ENCODE peak calls at places on chromosomes 12 and 14, in six cellular contexts. One of them, this sample, is unnamed.

GRCh38 chr12:6267007-6267721 is 43.3 kb upstream of the PLEKHG6 start:
- DNase-seq in ovary: no peak
- DNase-seq in uterus: no peak
- DNase-seq in GM23338: no peak
- DNase-seq in foreskin fibroblast: peak
- DNase-seq in endothelial cell of umbilical vein: no peak
- DNase-seq in this sample: no peak

GRCh38 chr14:44700184-44700583 is 193.1 kb upstream of the FSCB start:
- DNase-seq in ovary: no peak
- DNase-seq in uterus: no peak
- DNase-seq in GM23338: no peak
- DNase-seq in foreskin fibroblast: no peak
- DNase-seq in endothelial cell of umbilical vein: no peak
- DNase-seq in this sample: peak

GRCh38 chr14:60839057-60839456 is 104.5 kb downstream of the MNAT1 start:
- DNase-seq in ovary: no peak
- DNase-seq in uterus: no peak
- DNase-seq in GM23338: no peak
- DNase-seq in foreskin fibroblast: no peak
- DNase-seq in endothelial cell of umbilical vein: no peak
- DNase-seq in this sample: no peak

GRCh38 chr12:118315821-118316220 is 56.9 kb downstream of the TAOK3 start:
- DNase-seq in ovary: no peak
- DNase-seq in uterus: no peak
- DNase-seq in GM23338: no peak
- DNase-seq in foreskin fibroblast: no peak
- DNase-seq in endothelial cell of umbilical vein: no peak
- DNase-seq in this sample: no peak

GRCh38 chr14:37745657-37746056 is 150.2 kb downstream of the TTC6 start:
- DNase-seq in ovary: no peak
- DNase-seq in uterus: no peak
- DNase-seq in GM23338: no peak
- DNase-seq in foreskin fibroblast: no peak
- DNase-seq in endothelial cell of umbilical vein: no peak
- DNase-seq in this sample: no peak

GRCh38 chr12:62256408-62257079 is 3.7 kb upstream of the USP15 start:
- DNase-seq in ovary: peak
- DNase-seq in uterus: no peak
- DNase-seq in GM23338: no peak
- DNase-seq in foreskin fibroblast: no peak
- DNase-seq in endothelial cell of umbilical vein: peak
- DNase-seq in this sample: peak

GRCh38 chr12:112971248-112971647 is 7.1 kb upstream of the OAS2 start:
- DNase-seq in ovary: no peak
- DNase-seq in uterus: no peak
- DNase-seq in GM23338: no peak
- DNase-seq in foreskin fibroblast: no peak
- DNase-seq in endothelial cell of umbilical vein: peak
- DNase-seq in this sample: no peak

GRCh38 chr12:19390208-19390607 is 49.1 kb upstream of the AEBP2 start:
- DNase-seq in ovary: no peak
- DNase-seq in uterus: peak
- DNase-seq in GM23338: no peak
- DNase-seq in foreskin fibroblast: no peak
- DNase-seq in endothelial cell of umbilical vein: no peak
- DNase-seq in this sample: no peak

GRCh38 chr14:75267141-75267601 is 11.5 kb upstream of the FOS start:
- DNase-seq in ovary: no peak
- DNase-seq in uterus: no peak
- DNase-seq in GM23338: peak
- DNase-seq in foreskin fibroblast: peak
- DNase-seq in endothelial cell of umbilical vein: peak
- DNase-seq in this sample: no peak

GRCh38 chr12:6770600-6770999 is 1.7 kb upstream of the LAG3 start:
- DNase-seq in ovary: no peak
- DNase-seq in uterus: no peak
- DNase-seq in GM23338: no peak
- DNase-seq in foreskin fibroblast: no peak
- DNase-seq in endothelial cell of umbilical vein: no peak
- DNase-seq in this sample: no peak

GRCh38 chr14:76887196-76887595 is 61.0 kb downstream of the LRRC74A start:
- DNase-seq in ovary: no peak
- DNase-seq in uterus: no peak
- DNase-seq in GM23338: no peak
- DNase-seq in foreskin fibroblast: no peak
- DNase-seq in endothelial cell of umbilical vein: no peak
- DNase-seq in this sample: peak

GRCh38 chr14:72782182-72782508 is 111.8 kb downstream of the DPF3 start:
- DNase-seq in ovary: no peak
- DNase-seq in uterus: no peak
- DNase-seq in GM23338: no peak
- DNase-seq in foreskin fibroblast: no peak
- DNase-seq in endothelial cell of umbilical vein: no peak
- DNase-seq in this sample: no peak

GRCh38 chr12:42790761-42791151 is 201.2 kb upstream of the PRICKLE1 start:
- DNase-seq in ovary: no peak
- DNase-seq in uterus: no peak
- DNase-seq in GM23338: no peak
- DNase-seq in foreskin fibroblast: peak
- DNase-seq in endothelial cell of umbilical vein: peak
- DNase-seq in this sample: peak

GRCh38 chr12:14961466-14962155 is at the start of gene ARHGDIB:
- DNase-seq in ovary: no peak
- DNase-seq in uterus: no peak
- DNase-seq in GM23338: peak
- DNase-seq in foreskin fibroblast: peak
- DNase-seq in endothelial cell of umbilical vein: peak
- DNase-seq in this sample: no peak

GRCh38 chr12:89087149-89087834 is 265.0 kb downstream of the DUSP6 start:
- DNase-seq in ovary: no peak
- DNase-seq in uterus: no peak
- DNase-seq in GM23338: peak
- DNase-seq in foreskin fibroblast: no peak
- DNase-seq in endothelial cell of umbilical vein: peak
- DNase-seq in this sample: no peak

GRCh38 chr12:132143328-132144071 is 619 bp downstream of the DDX51 start:
- DNase-seq in ovary: no peak
- DNase-seq in uterus: peak
- DNase-seq in GM23338: peak
- DNase-seq in foreskin fibroblast: no peak
- DNase-seq in endothelial cell of umbilical vein: no peak
- DNase-seq in this sample: no peak

GRCh38 chr12:104694711-104695110 is 238.0 kb downstream of the CHST11 start:
- DNase-seq in ovary: no peak
- DNase-seq in uterus: no peak
- DNase-seq in GM23338: no peak
- DNase-seq in foreskin fibroblast: no peak
- DNase-seq in endothelial cell of umbilical vein: no peak
- DNase-seq in this sample: no peak

GRCh38 chr12:52182898-52183543 is 8.8 kb downstream of the KRT80 start:
- DNase-seq in ovary: no peak
- DNase-seq in uterus: no peak
- DNase-seq in GM23338: peak
- DNase-seq in foreskin fibroblast: no peak
- DNase-seq in endothelial cell of umbilical vein: no peak
- DNase-seq in this sample: no peak

GRCh38 chr12:25496098-25496587 is 56.9 kb downstream of the LMNTD1 start:
- DNase-seq in ovary: no peak
- DNase-seq in uterus: no peak
- DNase-seq in GM23338: no peak
- DNase-seq in foreskin fibroblast: peak
- DNase-seq in endothelial cell of umbilical vein: peak
- DNase-seq in this sample: no peak

GRCh38 chr12:53299101-53299453 is 418 bp upstream of the MYG1 start:
- DNase-seq in ovary: no peak
- DNase-seq in uterus: no peak
- DNase-seq in GM23338: no peak
- DNase-seq in foreskin fibroblast: peak
- DNase-seq in endothelial cell of umbilical vein: peak
- DNase-seq in this sample: peak

GRCh38 chr12:4997939-4998338 is 45.7 kb upstream of the KCNA5 start:
- DNase-seq in ovary: no peak
- DNase-seq in uterus: peak
- DNase-seq in GM23338: no peak
- DNase-seq in foreskin fibroblast: peak
- DNase-seq in endothelial cell of umbilical vein: peak
- DNase-seq in this sample: peak

DNA sequence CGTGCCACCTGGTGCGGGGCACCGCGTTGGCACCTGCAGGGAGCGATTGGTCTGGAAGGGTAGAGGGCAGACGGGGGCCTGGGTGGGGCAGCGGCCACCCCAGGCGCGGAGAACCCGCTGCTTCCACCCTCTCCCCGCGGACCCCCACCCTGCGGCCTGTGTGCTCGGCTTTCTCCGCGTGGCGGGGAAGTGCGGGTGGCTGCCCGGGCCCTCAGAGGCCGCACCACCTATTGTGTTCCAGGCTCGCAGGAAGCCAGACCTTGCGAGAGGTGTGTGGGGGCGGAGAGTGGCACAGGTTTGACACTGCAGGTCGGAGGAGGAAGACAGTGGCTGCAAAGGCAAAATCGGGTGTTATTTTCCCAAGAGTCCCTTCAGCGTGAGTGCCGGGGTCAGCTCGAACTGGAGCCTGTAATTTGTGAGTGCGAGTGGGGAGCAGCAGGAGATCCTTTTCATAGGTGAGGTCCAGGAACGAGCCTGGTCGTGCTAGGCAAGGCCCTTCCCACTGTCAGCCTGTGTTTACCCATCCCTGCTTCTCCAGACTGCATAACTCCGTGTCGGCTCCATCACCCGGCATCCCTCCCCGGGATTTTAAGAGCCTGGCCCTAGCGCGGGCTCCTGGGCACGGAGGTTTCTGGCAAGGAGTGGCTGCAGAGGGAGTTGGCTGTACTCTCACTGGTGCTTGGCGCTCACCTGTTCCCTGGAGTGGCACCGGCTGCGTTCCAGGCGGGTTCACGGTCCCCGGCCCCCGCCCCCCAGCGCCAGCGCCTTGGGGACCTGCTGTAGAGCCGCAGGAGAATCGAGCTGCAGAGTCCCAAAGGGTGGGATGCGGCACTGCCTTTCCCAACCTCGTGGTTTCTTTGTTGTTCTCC is 930 bp downstream of the TBC1D30 start:
- DNase-seq in ovary: no peak
- DNase-seq in uterus: no peak
- DNase-seq in GM23338: peak
- DNase-seq in foreskin fibroblast: no peak
- DNase-seq in endothelial cell of umbilical vein: no peak
- DNase-seq in this sample: no peak
- H3K4me3 ChIP-seq in ovary: peak
- H3K4me3 ChIP-seq in uterus: peak
- H3K4me3 ChIP-seq in GM23338: peak
- H3K4me3 ChIP-seq in foreskin fibroblast: no peak
- H3K4me3 ChIP-seq in endothelial cell of umbilical vein: no peak
- H3K4me3 ChIP-seq in this sample: peak

GRCh38 chr12:50925342-50925651 is 27.0 kb upstream of the HIGD1C start:
- DNase-seq in ovary: no peak
- DNase-seq in uterus: no peak
- DNase-seq in GM23338: peak
- DNase-seq in foreskin fibroblast: no peak
- DNase-seq in endothelial cell of umbilical vein: no peak
- DNase-seq in this sample: no peak
- H3K4me3 ChIP-seq in ovary: peak
- H3K4me3 ChIP-seq in uterus: peak
- H3K4me3 ChIP-seq in GM23338: peak
- H3K4me3 ChIP-seq in foreskin fibroblast: peak
- H3K4me3 ChIP-seq in endothelial cell of umbilical vein: peak
- H3K4me3 ChIP-seq in this sample: no peak

DNA sequence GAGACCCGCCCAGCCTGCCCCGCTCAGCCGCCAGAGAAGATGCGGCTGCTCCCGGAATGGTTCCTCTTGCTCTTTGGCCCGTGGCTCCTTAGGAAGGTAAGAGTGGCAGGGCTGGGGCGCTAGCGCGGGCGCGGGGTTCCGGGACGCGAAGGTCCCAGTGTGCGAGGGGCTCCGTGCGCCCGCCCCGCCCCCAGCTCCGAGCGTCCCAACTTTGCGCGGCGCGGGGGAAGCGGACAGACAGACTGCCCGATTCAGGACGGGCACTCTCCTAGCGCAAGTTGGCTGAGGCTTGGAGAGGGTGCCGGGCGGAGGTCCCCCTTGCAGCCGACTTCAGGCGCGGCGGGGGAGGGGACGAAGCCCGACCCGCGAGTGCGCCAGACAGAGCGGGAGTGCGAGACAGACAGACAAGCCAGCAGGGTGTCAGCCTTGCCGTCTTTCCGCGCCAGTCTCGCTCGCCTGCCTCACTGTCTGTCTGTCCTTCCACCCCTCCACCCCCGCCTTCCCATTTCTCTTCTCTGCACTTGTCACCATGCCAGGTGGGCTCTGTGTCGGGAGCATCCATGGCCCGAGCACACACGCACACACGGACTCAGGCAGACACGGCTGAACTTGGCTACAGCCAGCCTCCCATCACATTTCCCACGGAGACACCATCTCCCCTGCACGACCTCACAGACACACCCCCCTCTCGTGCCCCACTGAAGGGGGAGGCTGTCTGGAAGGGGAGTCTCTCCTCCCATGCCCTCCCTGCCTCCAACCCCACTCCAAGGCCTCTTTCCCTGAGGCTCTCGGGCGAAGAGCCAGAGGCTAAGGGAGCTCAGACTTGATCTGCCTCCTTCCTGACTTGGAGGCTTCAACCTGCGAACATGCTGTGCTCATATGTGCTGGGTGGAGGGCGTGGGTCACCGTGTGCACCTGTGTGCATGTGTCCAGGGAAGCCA is 607 bp downstream of the NXPH4 start:
- DNase-seq in ovary: no peak
- DNase-seq in uterus: no peak
- DNase-seq in GM23338: peak
- DNase-seq in foreskin fibroblast: no peak
- DNase-seq in endothelial cell of umbilical vein: no peak
- DNase-seq in this sample: peak
- H3K4me3 ChIP-seq in ovary: peak
- H3K4me3 ChIP-seq in uterus: peak
- H3K4me3 ChIP-seq in GM23338: peak
- H3K4me3 ChIP-seq in foreskin fibroblast: peak
- H3K4me3 ChIP-seq in endothelial cell of umbilical vein: peak
- H3K4me3 ChIP-seq in this sample: peak

DNA sequence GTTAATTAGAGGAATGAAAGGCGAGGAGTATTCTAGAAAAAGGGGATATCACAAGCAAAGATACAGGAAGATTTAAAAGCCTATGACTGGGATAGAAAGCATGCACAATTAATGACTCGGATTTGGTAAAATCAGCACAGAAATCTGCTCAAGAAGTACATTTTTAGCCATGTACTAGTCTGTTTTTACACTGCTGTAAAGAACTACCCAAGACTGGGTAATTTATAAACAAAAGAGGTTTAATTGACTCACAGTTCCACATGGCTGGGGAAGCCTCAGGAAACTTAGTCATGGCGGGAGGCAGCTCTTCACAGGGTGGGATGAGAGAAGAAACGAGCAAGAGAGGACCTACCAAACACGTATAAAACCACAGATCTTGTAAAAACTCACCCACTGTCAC is 716.3 kb upstream of the MDGA2 start:
- DNase-seq in ovary: no peak
- DNase-seq in uterus: no peak
- DNase-seq in GM23338: no peak
- DNase-seq in foreskin fibroblast: no peak
- DNase-seq in endothelial cell of umbilical vein: no peak
- DNase-seq in this sample: no peak
- H3K4me3 ChIP-seq in ovary: no peak
- H3K4me3 ChIP-seq in uterus: no peak
- H3K4me3 ChIP-seq in GM23338: no peak
- H3K4me3 ChIP-seq in foreskin fibroblast: no peak
- H3K4me3 ChIP-seq in endothelial cell of umbilical vein: no peak
- H3K4me3 ChIP-seq in this sample: no peak

This sample was measured in MG63.